ENCODE peak calls at places on chromosomes 16 and 17, in five cellular contexts. K, X, Q, M and V are unnamed samples.

GRCh38 chr17:74059471-74059870 is 144.0 kb upstream of the RPL38 start:
- DNase-seq in K (no peak), X (no peak), Q (no peak), M (no peak), V (no peak)

GRCh38 chr16:7268182-7268581 is 64.5 kb upstream of the RBFOX1 start:
- DNase-seq in K (no peak), X (no peak), Q (peak; percentile 71), M (peak; percentile 88), V (no peak)

GRCh38 chr17:76527430-76528111 is 9.9 kb downstream of the CYGB start:
- DNase-seq in K (peak; percentile 77), X (no peak), Q (peak; percentile 81), M (peak; percentile 90), V (no peak)

GRCh38 chr16:70428178-70428998 is 10.5 kb downstream of the ST3GAL2 start:
- DNase-seq in K (peak; percentile 92), X (peak; percentile 99), Q (peak; percentile 95), M (peak; percentile 99), V (peak; percentile 79)

GRCh38 chr17:65536573-65537342 is 24.7 kb downstream of the AXIN2 start:
- DNase-seq in K (no peak), X (no peak), Q (no peak), M (no peak), V (no peak)

GRCh38 chr17:82892869-82893565 is 53.2 kb upstream of the ZNF750 start:
- DNase-seq in K (peak; percentile 45), X (no peak), Q (no peak), M (no peak), V (no peak)

GRCh38 chr17:9646556-9646905 is 1.2 kb downstream of the USP43 start:
- DNase-seq in K (no peak), X (no peak), Q (no peak), M (peak; percentile 51), V (no peak)

GRCh38 chr17:31068291-31068690 is 26.5 kb upstream of the NF1 start:
- DNase-seq in K (peak; percentile 65), X (peak; percentile 55), Q (peak; percentile 23), M (peak; percentile 79), V (peak; percentile 75)

GRCh38 chr17:2107506-2107905 is 52.6 kb downstream of the HIC1 start:
- DNase-seq in K (no peak), X (no peak), Q (no peak), M (no peak), V (no peak)

GRCh38 chr16:67833418-67834241 is 8.5 kb upstream of the THAP11 start:
- DNase-seq in K (peak; percentile 96), X (peak; percentile 94), Q (peak; percentile 95), M (peak; percentile 94), V (peak; percentile 91)

GRCh38 chr16:10039220-10040096 is 142.8 kb downstream of the GRIN2A start:
- DNase-seq in K (no peak), X (no peak), Q (peak; percentile 35), M (peak; percentile 82), V (no peak)

GRCh38 chr17:28946239-28946638 is 5.1 kb downstream of the PHF12 start:
- DNase-seq in K (no peak), X (no peak), Q (no peak), M (no peak), V (no peak)

GRCh38 chr16:79402356-79402755 is 198.2 kb downstream of the MAF start:
- DNase-seq in K (peak; percentile 89), X (peak; percentile 64), Q (peak; percentile 54), M (peak; percentile 39), V (no peak)

GRCh38 chr17:12403881-12404398 is 261.8 kb upstream of the MYOCD start:
- DNase-seq in K (no peak), X (no peak), Q (no peak), M (no peak), V (no peak)

GRCh38 chr16:72493681-72494415 is 321.9 kb upstream of the PMFBP1 start:
- DNase-seq in K (no peak), X (no peak), Q (no peak), M (no peak), V (no peak)

GRCh38 chr16:14104066-14104465 is 32.9 kb downstream of the MRTFB start:
- DNase-seq in K (no peak), X (no peak), Q (no peak), M (no peak), V (no peak)

GRCh38 chr17:11144358-11145233 is 96.4 kb upstream of the SHISA6 start:
- DNase-seq in K (peak; percentile 67), X (peak; percentile 42), Q (peak; percentile 78), M (peak; percentile 70), V (no peak)

GRCh38 chr17:50507871-50508572 is at the start of gene MYCBPAP:
- DNase-seq in K (peak; percentile 89), X (peak; percentile 90), Q (peak; percentile 92), M (peak; percentile 88), V (peak; percentile 81)

GRCh38 chr17:27545562-27546229 is 85.3 kb upstream of the LGALS9 start:
- DNase-seq in K (no peak), X (peak; percentile 76), Q (no peak), M (no peak), V (no peak)

GRCh38 chr17:16915752-16916556 is 56.0 kb downstream of the TNFRSF13B start:
- DNase-seq in K (peak; percentile 83), X (peak; percentile 61), Q (peak; percentile 64), M (peak; percentile 80), V (peak; percentile 64)

GRCh38 chr17:83109793-83110645 is 30.6 kb downstream of the METRNL start:
- DNase-seq in K (peak; percentile 87), X (no peak), Q (peak; percentile 91), M (peak; percentile 62), V (peak; percentile 30)

GRCh38 chr17:21140911-21141310 is 14.1 kb downstream of the DHRS7B start:
- DNase-seq in K (no peak), X (no peak), Q (no peak), M (no peak), V (no peak)

GRCh38 chr16:87303431-87303930 is 13.7 kb downstream of the C16orf95 start:
- DNase-seq in K (no peak), X (no peak), Q (no peak), M (no peak), V (no peak)

DNA sequence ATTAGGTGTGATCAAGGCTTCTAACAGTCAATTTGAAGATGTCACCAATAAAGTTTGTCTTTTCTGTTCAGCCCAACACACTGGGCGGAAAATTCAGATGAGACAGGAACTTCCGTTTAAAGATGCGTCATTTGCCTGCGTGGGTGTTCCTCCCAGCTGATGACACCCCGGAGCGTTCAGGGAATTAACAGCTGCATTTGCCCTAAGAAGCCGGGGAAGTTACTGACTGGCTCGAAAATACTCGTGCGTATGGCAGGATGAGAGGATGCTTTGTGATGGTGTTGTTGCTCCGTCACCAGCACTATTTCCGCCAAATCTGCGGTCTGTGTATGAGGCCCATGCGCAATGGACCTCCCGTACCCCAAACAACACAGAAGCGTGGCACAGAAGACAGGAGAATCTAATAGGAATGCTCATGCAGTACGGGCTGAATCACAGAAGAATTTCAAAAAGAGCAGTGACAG is 11.9 kb upstream of the PVALEF start:
- DNase-seq in K (no peak), X (no peak), Q (no peak), M (no peak), V (no peak)
- H3K4me3 ChIP-seq in K (no peak overlapping the region), X (no peak overlapping the region), Q (no peak overlapping the region), M (no peak overlapping the region), V (no peak overlapping the region)

DNA sequence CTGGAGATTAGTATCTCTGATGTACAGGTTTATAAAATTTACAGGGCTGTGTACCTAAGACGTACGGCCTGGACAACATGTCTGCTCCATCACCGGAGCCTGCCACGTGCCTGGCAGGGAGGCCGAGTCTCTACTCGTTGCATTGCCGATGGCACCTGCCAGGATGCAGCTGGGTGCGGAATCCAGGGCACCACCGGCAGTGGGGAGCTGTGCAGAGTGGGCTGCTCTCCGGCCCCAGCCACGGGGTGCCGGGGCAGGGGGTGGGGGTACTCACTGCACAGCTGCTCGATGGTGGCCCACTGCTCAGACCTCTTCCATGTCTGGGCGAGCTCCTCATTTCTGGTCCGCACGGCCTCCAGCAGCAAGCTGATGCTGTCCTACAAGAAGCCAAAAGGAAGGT is 13.1 kb upstream of the FAAP100 start:
- DNase-seq in K (no peak), X (no peak), Q (no peak), M (no peak), V (no peak)
- H3K4me1 ChIP-seq in K (peaks cover 33% of the 10 kb centered on the region), X (no peaks in the 10 kb centered on the region), Q (peaks cover 30% of the 10 kb centered on the region), M (no peaks in the 10 kb centered on the region), V (no peaks in the 10 kb centered on the region)

DNA sequence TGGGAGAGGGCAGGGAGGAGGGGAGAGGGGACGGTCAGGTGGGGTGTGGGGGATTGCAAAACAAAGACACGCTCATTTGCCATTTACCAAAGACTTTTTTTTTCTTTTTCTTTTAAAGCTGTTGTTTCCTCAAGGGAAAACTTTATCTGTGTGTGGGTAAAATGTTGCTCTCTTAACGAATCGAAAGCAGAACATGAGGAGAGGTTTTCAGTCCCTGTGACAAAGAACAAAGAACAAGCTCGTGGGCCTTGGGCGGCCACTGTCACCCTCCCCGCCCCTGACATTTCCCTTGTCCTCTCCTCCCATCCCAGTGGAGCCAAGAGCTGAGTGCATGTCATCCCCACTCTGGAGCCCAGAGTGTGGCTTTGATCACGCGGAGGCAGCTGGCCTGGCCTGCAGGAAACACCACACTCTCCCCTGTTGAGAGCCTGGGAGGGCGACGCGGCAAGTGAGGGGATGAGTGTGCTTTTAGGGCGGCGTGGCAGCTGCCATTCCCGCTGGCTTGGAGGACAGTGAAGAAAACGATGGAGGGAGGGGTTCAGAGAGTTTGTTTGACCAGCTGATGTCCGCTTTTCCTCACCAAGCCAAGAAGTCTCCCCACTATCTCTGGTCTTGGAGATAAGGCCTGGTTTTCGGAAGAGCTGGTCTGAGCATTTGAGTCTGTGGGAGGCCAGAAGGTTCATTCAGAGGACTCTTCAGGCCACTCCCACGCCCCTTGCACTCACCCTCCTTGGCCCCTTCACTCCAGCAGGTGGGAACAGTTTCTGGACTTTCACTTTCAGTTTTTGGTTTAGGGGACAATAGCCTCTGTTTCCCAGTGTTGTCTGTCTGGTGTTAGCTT is 11.4 kb downstream of the CCR7 start:
- DNase-seq in K (no peak), X (peak; percentile 29), Q (no peak), M (no peak), V (no peak)
- H3K4me3 ChIP-seq in K (no peak overlapping the region), X (no peak overlapping the region), Q (no peak overlapping the region), M (no peak overlapping the region), V (no peak overlapping the region)

GRCh38 chr17:330993-331701 is 21.5 kb downstream of the RPH3AL start:
- DNase-seq in K (peak; percentile 29), X (peak; percentile 17), Q (no peak), M (peak; percentile 31), V (no peak)

GRCh38 chr17:327971-328370 is 24.6 kb downstream of the RPH3AL start:
- DNase-seq in K (no peak), X (no peak), Q (no peak), M (no peak), V (no peak)

GRCh38 chr17:327296-327695 is 25.3 kb downstream of the RPH3AL start:
- DNase-seq in K (no peak), X (no peak), Q (no peak), M (no peak), V (no peak)

GRCh38 chr17:332023-332422 is 20.6 kb downstream of the RPH3AL start:
- DNase-seq in K (no peak), X (peak; percentile 22), Q (no peak), M (no peak), V (no peak)

DNA sequence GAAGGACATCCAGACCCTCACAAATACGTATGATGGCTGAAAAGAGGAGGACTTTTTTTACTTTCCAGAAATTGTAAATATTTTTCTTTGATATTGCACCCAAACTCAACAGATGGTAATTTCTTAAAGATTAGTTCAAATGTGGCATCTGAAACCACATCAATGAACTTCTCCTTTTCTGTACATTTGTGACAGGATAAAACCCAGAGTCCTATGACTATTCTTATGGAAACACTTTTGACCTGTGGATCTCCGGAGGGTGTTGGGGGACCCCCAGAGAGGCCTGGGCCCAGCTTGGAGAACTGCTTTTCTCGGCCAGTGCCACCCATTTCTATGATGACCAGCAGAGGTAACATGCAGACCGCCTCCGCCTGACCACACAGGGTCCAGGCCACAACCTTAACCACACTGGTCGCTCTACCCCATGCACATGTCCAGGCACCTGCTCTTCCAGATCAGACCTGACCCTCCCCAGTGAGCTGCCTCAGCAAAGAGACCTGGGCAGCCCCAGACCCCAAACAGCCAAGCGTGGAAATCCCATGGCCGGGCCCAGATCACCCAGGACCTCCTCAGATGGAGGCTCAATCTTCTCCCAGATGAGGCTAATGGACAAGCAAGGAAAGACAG is 22.7 kb downstream of the RPH3AL start:
- DNase-seq in K (no peak), X (no peak), Q (no peak), M (no peak), V (no peak)
- H3K4me1 ChIP-seq in K (peaks cover 7% of the 10 kb centered on the region), X (no peaks in the 10 kb centered on the region), Q (peaks cover 15% of the 10 kb centered on the region), M (peaks cover 2% of the 10 kb centered on the region), V (no peaks in the 10 kb centered on the region)